ENCODE peak calls at places on chromosomes 11 and 22, in four cellular contexts. One of them, this sample, is unnamed. For H3K4me1, the result is how much of the 10 kb centered on the place peaks cover.

GRCh38 chr22:22380098-22381030 is 128.2 kb downstream of the ZNF280B start:
- DNase-seq in PC-9: no peak
- DNase-seq in fibroblast of lung: no peak
- DNase-seq in keratinocyte: no peak
- DNase-seq in this sample: no peak

GRCh38 chr22:47164514-47165337 is 402.3 kb downstream of the TBC1D22A start:
- DNase-seq in PC-9: no peak
- DNase-seq in keratinocyte: no peak
- DNase-seq in fibroblast of lung: no peak
- DNase-seq in this sample: no peak

GRCh38 chr11:102924851-102925380 is 30.6 kb downstream of the MMP13 start:
- DNase-seq in fibroblast of lung: peak
- DNase-seq in PC-9: peak
- DNase-seq in keratinocyte: no peak
- DNase-seq in this sample: no peak

GRCh38 chr22:30731658-30732057 is 37.0 kb downstream of the OSBP2 start:
- DNase-seq in keratinocyte: no peak
- DNase-seq in PC-9: no peak
- DNase-seq in fibroblast of lung: no peak
- DNase-seq in this sample: no peak

GRCh38 chr11:93001812-93002211 is 32.4 kb downstream of the MTNR1B start:
- DNase-seq in PC-9: no peak
- DNase-seq in fibroblast of lung: no peak
- DNase-seq in keratinocyte: no peak
- DNase-seq in this sample: no peak

GRCh38 chr22:29635734-29636357 is 32.4 kb downstream of the NF2 start:
- DNase-seq in PC-9: no peak
- DNase-seq in fibroblast of lung: peak
- DNase-seq in keratinocyte: no peak
- DNase-seq in this sample: no peak

GRCh38 chr11:18000760-18001159 is 12.1 kb downstream of the SERGEF start:
- DNase-seq in PC-9: no peak
- DNase-seq in fibroblast of lung: no peak
- DNase-seq in keratinocyte: no peak
- DNase-seq in this sample: no peak

GRCh38 chr11:64245797-64246623 is 733 bp downstream of the PPP1R14B start:
- DNase-seq in PC-9: peak
- DNase-seq in keratinocyte: peak
- DNase-seq in fibroblast of lung: peak
- DNase-seq in this sample: peak

GRCh38 chr22:46066691-46067090 is 83.6 kb upstream of the PPARA start:
- DNase-seq in PC-9: no peak
- DNase-seq in fibroblast of lung: peak
- DNase-seq in keratinocyte: no peak
- DNase-seq in this sample: peak

GRCh38 chr11:34819740-34820482 is 96.3 kb downstream of the APIP start:
- DNase-seq in fibroblast of lung: peak
- DNase-seq in PC-9: no peak
- DNase-seq in keratinocyte: no peak
- DNase-seq in this sample: no peak

GRCh38 chr11:77084581-77085191 is 17.9 kb downstream of the CAPN5 start:
- DNase-seq in PC-9: no peak
- DNase-seq in keratinocyte: no peak
- DNase-seq in fibroblast of lung: no peak
- DNase-seq in this sample: no peak

GRCh38 chr11:17388609-17389204 is at the start of gene KCNJ11:
- DNase-seq in fibroblast of lung: no peak
- DNase-seq in keratinocyte: no peak
- DNase-seq in PC-9: peak
- DNase-seq in this sample: peak

GRCh38 chr11:98115873-98116272 is 904.9 kb upstream of the CNTN5 start:
- DNase-seq in keratinocyte: no peak
- DNase-seq in fibroblast of lung: no peak
- DNase-seq in PC-9: no peak
- DNase-seq in this sample: no peak

GRCh38 chr11:65928667-65929066 is 9.4 kb downstream of the DRAP1 start:
- DNase-seq in PC-9: no peak
- DNase-seq in keratinocyte: no peak
- DNase-seq in fibroblast of lung: no peak
- DNase-seq in this sample: no peak

GRCh38 chr11:72079776-72080325 is 491 bp downstream of the NUMA1 start:
- DNase-seq in PC-9: no peak
- DNase-seq in keratinocyte: no peak
- DNase-seq in fibroblast of lung: no peak
- DNase-seq in this sample: peak

GRCh38 chr11:125408281-125408680 is 87.8 kb downstream of the FEZ1 start:
- DNase-seq in PC-9: no peak
- DNase-seq in fibroblast of lung: no peak
- DNase-seq in keratinocyte: no peak
- DNase-seq in this sample: no peak

GRCh38 chr22:31104869-31105268 is 2.5 kb downstream of the SELENOM start:
- DNase-seq in fibroblast of lung: peak
- DNase-seq in keratinocyte: no peak
- DNase-seq in PC-9: no peak
- DNase-seq in this sample: no peak

GRCh38 chr22:50001388-50002231 is 11.0 kb downstream of the IL17REL start:
- DNase-seq in keratinocyte: no peak
- DNase-seq in fibroblast of lung: no peak
- DNase-seq in PC-9: no peak
- DNase-seq in this sample: no peak

GRCh38 chr11:12949456-12949855 is 59.7 kb upstream of the RASSF10 start:
- DNase-seq in PC-9: no peak
- DNase-seq in fibroblast of lung: no peak
- DNase-seq in keratinocyte: no peak
- DNase-seq in this sample: no peak

GRCh38 chr11:124517314-124517713 is 26.1 kb downstream of the OR8B12 start:
- DNase-seq in keratinocyte: no peak
- DNase-seq in fibroblast of lung: no peak
- DNase-seq in PC-9: no peak
- DNase-seq in this sample: no peak

GRCh38 chr11:85440273-85440672 is 186.9 kb downstream of the DLG2 start:
- DNase-seq in PC-9: no peak
- DNase-seq in keratinocyte: no peak
- DNase-seq in fibroblast of lung: no peak
- DNase-seq in this sample: no peak

GRCh38 chr11:12362857-12363256 is 14.5 kb upstream of the PARVA start:
- DNase-seq in keratinocyte: no peak
- DNase-seq in PC-9: no peak
- DNase-seq in fibroblast of lung: no peak
- DNase-seq in this sample: no peak

GRCh38 chr22:42202669-42203068 is 67.8 kb downstream of the TCF20 start:
- DNase-seq in PC-9: no peak
- DNase-seq in keratinocyte: no peak
- DNase-seq in fibroblast of lung: peak
- DNase-seq in this sample: no peak

GRCh38 chr11:100630898-100631297 is 56.2 kb upstream of the ARHGAP42 start:
- DNase-seq in fibroblast of lung: peak
- DNase-seq in keratinocyte: no peak
- DNase-seq in PC-9: no peak
- DNase-seq in this sample: no peak

GRCh38 chr11:76742912-76743311 is 40.2 kb upstream of the TSKU start:
- DNase-seq in PC-9: no peak
- DNase-seq in keratinocyte: no peak
- DNase-seq in fibroblast of lung: peak
- DNase-seq in this sample: no peak

GRCh38 chr22:42437488-42438292 is 5.5 kb upstream of the NFAM1 start:
- DNase-seq in PC-9: peak
- DNase-seq in fibroblast of lung: peak
- DNase-seq in keratinocyte: no peak
- DNase-seq in this sample: peak

GRCh38 chr11:67317365-67318238 is 14.3 kb downstream of the SSH3 start:
- DNase-seq in keratinocyte: peak
- DNase-seq in PC-9: peak
- DNase-seq in fibroblast of lung: peak
- DNase-seq in this sample: peak

GRCh38 chr11:114077482-114078305 is 18.2 kb downstream of the ZBTB16 start:
- DNase-seq in keratinocyte: no peak
- DNase-seq in PC-9: no peak
- DNase-seq in fibroblast of lung: no peak
- DNase-seq in this sample: no peak

GRCh38 chr22:20524004-20524481 is 16.6 kb downstream of the MED15 start:
- DNase-seq in keratinocyte: no peak
- DNase-seq in PC-9: no peak
- DNase-seq in fibroblast of lung: peak
- DNase-seq in this sample: no peak

GRCh38 chr11:31819533-31820437 is 8.7 kb upstream of the PAX6 start:
- DNase-seq in keratinocyte: no peak
- DNase-seq in PC-9: no peak
- DNase-seq in fibroblast of lung: no peak
- DNase-seq in this sample: no peak

GRCh38 chr11:65891180-65892136 is 985 bp downstream of the CCDC85B start:
- DNase-seq in keratinocyte: no peak
- DNase-seq in PC-9: peak
- DNase-seq in fibroblast of lung: no peak
- DNase-seq in this sample: no peak

GRCh38 chr11:75148436-75148983 is 2.4 kb upstream of the SLCO2B1 start:
- DNase-seq in fibroblast of lung: no peak
- DNase-seq in keratinocyte: no peak
- DNase-seq in PC-9: no peak
- DNase-seq in this sample: no peak

GRCh38 chr22:38954414-38955043 is 2.9 kb upstream of the APOBEC3A start:
- DNase-seq in PC-9: no peak
- DNase-seq in keratinocyte: no peak
- DNase-seq in fibroblast of lung: no peak
- DNase-seq in this sample: no peak

GRCh38 chr11:116582621-116583020 is 190.2 kb downstream of the BUD13 start:
- DNase-seq in keratinocyte: no peak
- DNase-seq in fibroblast of lung: no peak
- DNase-seq in PC-9: no peak
- DNase-seq in this sample: no peak

GRCh38 chr22:28075260-28075981 is 156.4 kb upstream of the PITPNB start:
- DNase-seq in keratinocyte: no peak
- DNase-seq in PC-9: peak
- DNase-seq in fibroblast of lung: peak
- DNase-seq in this sample: peak

GRCh38 chr11:63595296-63595695 is 18.9 kb downstream of the PLAAT3 start:
- DNase-seq in PC-9: no peak
- DNase-seq in keratinocyte: no peak
- DNase-seq in fibroblast of lung: peak
- DNase-seq in this sample: peak

GRCh38 chr22:43174941-43175531 is 11.9 kb downstream of the TTLL12 start:
- DNase-seq in keratinocyte: no peak
- DNase-seq in PC-9: no peak
- DNase-seq in fibroblast of lung: no peak
- DNase-seq in this sample: no peak

DNA sequence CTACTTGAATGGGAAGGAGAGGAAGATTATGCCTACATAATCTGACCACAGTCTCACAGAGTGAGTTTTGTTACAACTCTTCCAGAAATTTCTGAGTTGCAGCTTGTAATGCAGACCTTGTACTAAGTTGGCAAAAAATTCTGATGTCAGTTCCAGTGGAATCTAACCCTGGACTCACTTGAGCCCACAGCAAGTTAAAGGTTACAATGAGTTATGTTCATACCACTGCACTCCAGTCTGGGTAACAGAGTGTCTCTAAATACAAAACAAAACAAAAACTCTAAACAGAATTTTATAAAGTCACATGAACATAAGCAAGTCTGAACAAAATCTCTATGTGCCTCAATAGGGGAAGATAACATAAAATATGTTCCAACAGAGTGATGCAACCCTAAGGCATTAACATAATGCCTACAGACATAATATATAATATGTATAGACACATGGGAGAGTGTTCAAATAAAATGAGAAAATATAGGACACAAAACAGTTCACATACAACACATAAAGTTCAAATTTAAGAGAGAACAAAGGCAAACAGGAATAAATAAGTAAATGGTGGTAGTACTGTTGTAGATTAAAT is 1.1 kb downstream of the GLYAT start:
- DNase-seq in keratinocyte: no peak
- DNase-seq in fibroblast of lung: peak
- DNase-seq in PC-9: no peak
- DNase-seq in this sample: no peak
- TF ChIP-seq CTCF in keratinocyte: no peak
- TF ChIP-seq CTCF in fibroblast of lung: no peak
- TF ChIP-seq CTCF in PC-9: no peak
- TF ChIP-seq CTCF in this sample: no peak

GRCh38 chr22:37334859-37335818 is 52.8 kb downstream of the CYTH4 start:
- DNase-seq in fibroblast of lung: no peak
- DNase-seq in keratinocyte: no peak
- DNase-seq in PC-9: no peak
- DNase-seq in this sample: no peak
- H3K4me1 ChIP-seq in fibroblast of lung: under half
- H3K4me1 ChIP-seq in keratinocyte: under half
- H3K4me1 ChIP-seq in PC-9: half or more
- H3K4me1 ChIP-seq in this sample: under half

GRCh38 chr11:134410766-134411165 is 1.3 kb downstream of the B3GAT1 start:
- DNase-seq in PC-9: no peak
- DNase-seq in keratinocyte: no peak
- DNase-seq in fibroblast of lung: no peak
- DNase-seq in this sample: no peak

GRCh38 chr11:134414036-134414731 is 2.1 kb upstream of the B3GAT1 start:
- DNase-seq in fibroblast of lung: no peak
- DNase-seq in PC-9: no peak
- DNase-seq in keratinocyte: no peak
- DNase-seq in this sample: no peak

GRCh38 chr11:134411887-134412507 is at the start of gene B3GAT1:
- DNase-seq in fibroblast of lung: no peak
- DNase-seq in PC-9: no peak
- DNase-seq in keratinocyte: no peak
- DNase-seq in this sample: no peak

GRCh38 chr11:134413334-134414035 is 1.4 kb upstream of the B3GAT1 start:
- DNase-seq in keratinocyte: no peak
- DNase-seq in fibroblast of lung: no peak
- DNase-seq in PC-9: no peak
- DNase-seq in this sample: no peak

GRCh38 chr11:134412508-134413333 is 679 bp upstream of the B3GAT1 start:
- DNase-seq in fibroblast of lung: no peak
- DNase-seq in PC-9: no peak
- DNase-seq in keratinocyte: no peak
- DNase-seq in this sample: no peak
- TF ChIP-seq CTCF in fibroblast of lung: no peak
- TF ChIP-seq CTCF in PC-9: no peak
- TF ChIP-seq CTCF in keratinocyte: no peak
- TF ChIP-seq CTCF in this sample: no peak

GRCh38 chr11:126431401-126432064 is 76.0 kb downstream of the ST3GAL4 start:
- DNase-seq in PC-9: peak
- DNase-seq in keratinocyte: no peak
- DNase-seq in fibroblast of lung: peak
- DNase-seq in this sample: peak
- H3K4me1 ChIP-seq in PC-9: under half
- H3K4me1 ChIP-seq in keratinocyte: under half
- H3K4me1 ChIP-seq in fibroblast of lung: under half
- H3K4me1 ChIP-seq in this sample: under half